ENCODE peak calls at places on chromosomes 12 and 14, in six cellular contexts. O is NCI-H69, Y is AG09309, Z is heart right ventricle, B is fibroblast of lung, C is Calu3. U is an unnamed sample.
A peak's percentile ranks its signal among the peaks of the same experiment; 100 is the strongest.

GRCh38 chr12:103350116-103350515 is 145.7 kb downstream of the C12orf42 start:
- DNase-seq in Y (no peak), Z (no peak), O (peak; percentile 15), B (no peak), C (no peak), U (no peak)

GRCh38 chr14:57391609-57392195 is 1.3 kb downstream of the NAA30 start:
- DNase-seq in O (peak; percentile 65), Y (no peak), B (peak; percentile 16), C (no peak), Z (no peak), U (no peak)

GRCh38 chr14:69316449-69317391 is 56.8 kb downstream of the GALNT16 start:
- DNase-seq in C (peak; percentile 28), B (peak; percentile 98), Z (peak; percentile 40), O (no peak), Y (peak; percentile 96), U (no peak)

GRCh38 chr12:28040251-28040650 is 67.7 kb upstream of the PTHLH start:
- DNase-seq in C (no peak), B (no peak), Y (no peak), O (no peak), Z (no peak), U (no peak)

GRCh38 chr12:11734781-11735180 is 85.3 kb downstream of the ETV6 start:
- DNase-seq in Z (no peak), B (no peak), Y (no peak), C (no peak), O (no peak), U (no peak)

GRCh38 chr14:51068268-51068667 is 26.6 kb downstream of the TRIM9 start:
- DNase-seq in Y (no peak), Z (no peak), O (no peak), B (no peak), C (no peak), U (no peak)

GRCh38 chr12:32897276-32897615 is 669 bp upstream of the PKP2 start:
- DNase-seq in C (no peak), B (peak; percentile 40), O (no peak), Y (no peak), Z (no peak), U (no peak)

GRCh38 chr12:103623716-103624115 is 36.6 kb downstream of the STAB2 start:
- DNase-seq in Y (no peak), O (no peak), B (no peak), Z (no peak), C (no peak), U (no peak)

GRCh38 chr12:7853557-7853956 is 19.2 kb downstream of the SLC2A14 start:
- DNase-seq in Z (no peak), C (no peak), O (no peak), Y (no peak), B (no peak), U (no peak)

GRCh38 chr12:123607756-123608155 is 5.9 kb downstream of the DDX55 start:
- DNase-seq in Z (no peak), Y (no peak), C (no peak), B (no peak), O (no peak), U (no peak)

GRCh38 chr14:23528555-23528954 is 23.0 kb downstream of the ZFHX2 start:
- DNase-seq in Y (no peak), O (peak; percentile 16), C (peak; percentile 9), B (no peak), Z (no peak), U (no peak)

GRCh38 chr12:40105515-40106201 is at the start of gene SLC2A13:
- DNase-seq in B (peak; percentile 65), O (peak; percentile 82), Z (peak; percentile 84), C (peak; percentile 79), Y (peak; percentile 4), U (peak; percentile 70)

U was measured in T follicular helper cell.